ENCODE peak calls at places on chromosomes 16 and 17, in nine cellular contexts. H is EL; M is activated CD8-positive, alpha-beta memory T cell treated with anti-CD3 and anti-CD28 coated beads for 1 hour; E is lung; R is HFFc6; B is activated naive CD8-positive, alpha-beta T cell treated with anti-CD3 and anti-CD28 coated beads for 36 hours; Q is activated CD4-positive, CD25-positive, alpha-beta regulatory T cell treated with anti-CD3 and anti-CD28 coated beads, Interleukin-2, amount 50 U/mL, for 16 hours; Y is left colon; F is skeletal muscle cell. W is an unnamed sample.

GRCh38 chr16:1666316-1666715 is 11.8 kb upstream of the JPT2 start:
- DNase-seq in H (no peak), M (no peak), E (no peak), R (no peak), B (no peak), Q (no peak), Y (no peak), F (no peak), W (no peak)

GRCh38 chr17:71548540-71549190 is 572.2 kb upstream of the SOX9 start:
- DNase-seq in H (peak), M (no peak), E (no peak), R (peak), B (no peak), Q (no peak), Y (no peak), F (no peak), W (no peak)

GRCh38 chr17:1050246-1050995 is 53.5 kb downstream of the TIMM22 start:
- DNase-seq in H (no peak), M (no peak), E (no peak), R (no peak), B (no peak), Q (no peak), Y (no peak), F (no peak), W (no peak)

GRCh38 chr16:51989637-51990230 is 557.2 kb downstream of the TOX3 start:
- DNase-seq in H (no peak), M (no peak), E (no peak), R (no peak), B (no peak), Q (no peak), Y (no peak), F (no peak), W (no peak)

GRCh38 chr17:58809564-58809936 is 53.9 kb downstream of the PPM1E start:
- DNase-seq in H (no peak), M (no peak), E (no peak), R (no peak), B (no peak), Q (no peak), Y (no peak), F (no peak), W (no peak)

GRCh38 chr16:10828851-10829331 is 10.3 kb upstream of the TVP23A start:
- DNase-seq in H (peak), M (no peak), E (peak), R (peak), B (no peak), Q (no peak), Y (peak), F (peak), W (no peak)

GRCh38 chr17:78826836-78827509 is 13.6 kb downstream of the USP36 start:
- DNase-seq in H (no peak), M (no peak), E (no peak), R (no peak), B (no peak), Q (no peak), Y (no peak), F (no peak), W (no peak)

GRCh38 chr17:34843682-34844081 is 117.6 kb downstream of the CCT6B start:
- DNase-seq in H (no peak), M (no peak), E (no peak), R (no peak), B (no peak), Q (no peak), Y (no peak), F (no peak), W (no peak)

GRCh38 chr16:84520778-84521770 is 16.6 kb upstream of the MEAK7 start:
- DNase-seq in H (no peak), M (no peak), E (peak), R (no peak), B (no peak), Q (no peak), Y (no peak), F (no peak), W (no peak)

GRCh38 chr17:47884905-47885735 is 10.9 kb upstream of the SP2 start:
- DNase-seq in H (no peak), M (no peak), E (no peak), R (no peak), B (no peak), Q (no peak), Y (peak), F (no peak), W (no peak)

GRCh38 chr17:58575511-58575910 is 61.1 kb upstream of the MTMR4 start:
- DNase-seq in H (peak), M (no peak), E (no peak), R (peak), B (no peak), Q (no peak), Y (no peak), F (peak), W (no peak)

GRCh38 chr17:58303981-58304734 is 23.4 kb upstream of the MPO start:
- DNase-seq in H (peak), M (no peak), E (peak), R (peak), B (peak), Q (no peak), Y (no peak), F (no peak), W (no peak)

W was measured in stimulated activated CD8-positive, alpha-beta memory T cell treated with anti-CD3 and anti-CD28 coated beads, Interleukin-4, amount 100 ng/mL, for 1 hour.